ENCODE peak calls at places on chromosomes 7 and 10, in ten cellular contexts. D is retina; K is RCC 7860; C is stimulated activated CD8-positive, alpha-beta memory T cell treated with anti-CD3 and anti-CD28 coated beads, Interleukin-12 subunit alpha, Interleukin-12 subunit beta, amount 100 ng/mL, for 1 hour; P is naive B cell; H is fibroblast of lung; B is astrocyte of the cerebellum; M is astrocyte; E is AML-193; T is LoVo. A is an unnamed sample.

GRCh38 chr10:43233601-43234430 is 33.0 kb downstream of the RASGEF1A start:
- DNase-seq in D (no peak), K (no peak), C (no peak), P (no peak), H (no peak), B (no peak), M (no peak), E (no peak), T (no peak), A (no peak)

GRCh38 chr7:3119963-3120362 is 76.3 kb upstream of the CARD11 start:
- DNase-seq in D (no peak), K (no peak), C (no peak), P (no peak), H (no peak), B (no peak), M (no peak), E (no peak), T (no peak), A (no peak)

GRCh38 chr7:130009848-130010688 is 41.1 kb downstream of the ZC3HC1 start:
- DNase-seq in D (no peak), K (peak), C (no peak), P (no peak), H (peak), B (no peak), M (peak), E (no peak), T (peak), A (peak)

GRCh38 chr7:69659964-69660363 is 61.7 kb downstream of the AUTS2 start:
- DNase-seq in D (no peak), K (no peak), C (no peak), P (no peak), H (peak), B (peak), M (peak), E (no peak), T (no peak), A (no peak)

GRCh38 chr10:62170738-62171137 is 97.9 kb downstream of the RTKN2 start:
- DNase-seq in D (no peak), K (no peak), C (no peak), P (peak), H (no peak), B (no peak), M (no peak), E (no peak), T (no peak), A (no peak)

GRCh38 chr7:67453981-67454380 is 457.3 kb downstream of the TYW1 start:
- DNase-seq in D (no peak), K (no peak), C (no peak), P (no peak), H (no peak), B (no peak), M (no peak), E (no peak), T (no peak), A (no peak)

GRCh38 chr7:47402941-47403340 is 179.0 kb downstream of the TNS3 start:
- DNase-seq in D (no peak), K (no peak), C (no peak), P (no peak), H (no peak), B (no peak), M (no peak), E (no peak), T (no peak), A (peak)

GRCh38 chr7:101947899-101948298 is 130.5 kb downstream of the CUX1 start:
- DNase-seq in D (peak), K (no peak), C (no peak), P (no peak), H (peak), B (no peak), M (peak), E (no peak), T (no peak), A (no peak)

GRCh38 chr10:44628921-44629320 is 244.0 kb upstream of the CXCL12 start:
- DNase-seq in D (no peak), K (no peak), C (no peak), P (no peak), H (peak), B (peak), M (peak), E (no peak), T (peak), A (no peak)

GRCh38 chr10:120606051-120606764 is 149.2 kb downstream of the PLPP4 start:
- DNase-seq in D (no peak), K (no peak), C (no peak), P (no peak), H (no peak), B (no peak), M (no peak), E (no peak), T (no peak), A (no peak)

GRCh38 chr10:63430091-63430998 is 35.4 kb downstream of the JMJD1C start:
- DNase-seq in D (no peak), K (peak), C (no peak), P (no peak), H (peak), B (peak), M (peak), E (no peak), T (peak), A (peak)

GRCh38 chr10:99859585-99859984 is 77.1 kb downstream of the ABCC2 start:
- DNase-seq in D (no peak), K (no peak), C (no peak), P (no peak), H (no peak), B (no peak), M (no peak), E (no peak), T (peak), A (no peak)

GRCh38 chr10:132175907-132176581 is 10.7 kb upstream of the DPYSL4 start:
- DNase-seq in D (peak), K (no peak), C (no peak), P (no peak), H (no peak), B (no peak), M (no peak), E (no peak), T (no peak), A (no peak)

GRCh38 chr10:34827087-34827766 is 12.1 kb upstream of the PARD3 start:
- DNase-seq in D (no peak), K (no peak), C (no peak), P (no peak), H (no peak), B (no peak), M (no peak), E (no peak), T (no peak), A (no peak)

GRCh38 chr10:119197921-119198320 is 9.4 kb upstream of the GRK5 start:
- DNase-seq in D (no peak), K (no peak), C (no peak), P (no peak), H (peak), B (no peak), M (peak), E (peak), T (no peak), A (no peak)

GRCh38 chr7:66894463-66895080 is 26.5 kb upstream of the TMEM248 start:
- DNase-seq in D (no peak), K (no peak), C (no peak), P (peak), H (peak), B (peak), M (peak), E (no peak), T (no peak), A (peak)

GRCh38 chr10:17062009-17062408 is 67.6 kb downstream of the CUBN start:
- DNase-seq in D (no peak), K (peak), C (no peak), P (no peak), H (peak), B (peak), M (peak), E (no peak), T (peak), A (peak)

GRCh38 chr10:3982746-3983442 is 197.9 kb upstream of the KLF6 start:
- DNase-seq in D (no peak), K (no peak), C (no peak), P (no peak), H (peak), B (peak), M (peak), E (no peak), T (no peak), A (no peak)

GRCh38 chr7:142152076-142152475 is 40.6 kb downstream of the MGAM2 start:
- DNase-seq in D (no peak), K (no peak), C (no peak), P (no peak), H (no peak), B (no peak), M (no peak), E (no peak), T (no peak), A (no peak)

GRCh38 chr7:22896917-22897316 is 74.3 kb upstream of the TOMM7 start:
- DNase-seq in D (no peak), K (no peak), C (no peak), P (no peak), H (no peak), B (no peak), M (no peak), E (no peak), T (no peak), A (no peak)

GRCh38 chr10:88851706-88852105 is at the start of gene ANKRD22:
- DNase-seq in D (no peak), K (peak), C (no peak), P (no peak), H (peak), B (no peak), M (peak), E (peak), T (peak), A (peak)

GRCh38 chr10:51250278-51250914 is 176.1 kb downstream of the PRKG1 start:
- DNase-seq in D (no peak), K (no peak), C (no peak), P (no peak), H (no peak), B (no peak), M (no peak), E (no peak), T (no peak), A (no peak)

GRCh38 chr7:69358163-69358821 is 240.0 kb upstream of the AUTS2 start:
- DNase-seq in D (no peak), K (no peak), C (no peak), P (no peak), H (no peak), B (no peak), M (no peak), E (no peak), T (no peak), A (no peak)

GRCh38 chr7:42238709-42239395 is 1.8 kb upstream of the GLI3 start:
- DNase-seq in D (no peak), K (no peak), C (no peak), P (no peak), H (peak), B (no peak), M (peak), E (no peak), T (no peak), A (no peak)

GRCh38 chr10:27794157-27794556 is 48.5 kb upstream of the MKX start:
- DNase-seq in D (no peak), K (no peak), C (no peak), P (no peak), H (no peak), B (no peak), M (no peak), E (no peak), T (no peak), A (peak)

GRCh38 chr7:80147543-80148376 is 13.1 kb downstream of the GNAI1 start:
- DNase-seq in D (no peak), K (no peak), C (no peak), P (no peak), H (peak), B (peak), M (peak), E (no peak), T (peak), A (no peak)

GRCh38 chr10:124701881-124702656 is 42.1 kb downstream of the FAM53B start:
- DNase-seq in D (no peak), K (no peak), C (no peak), P (no peak), H (peak), B (no peak), M (peak), E (no peak), T (no peak), A (no peak)

GRCh38 chr7:69597278-69598076 is 798 bp upstream of the AUTS2 start:
- DNase-seq in D (peak), K (no peak), C (no peak), P (peak), H (peak), B (no peak), M (no peak), E (peak), T (no peak), A (no peak)

GRCh38 chr7:43680736-43681135 is 48.6 kb downstream of the COA1 start:
- DNase-seq in D (no peak), K (no peak), C (no peak), P (no peak), H (no peak), B (no peak), M (no peak), E (no peak), T (no peak), A (no peak)

GRCh38 chr7:2181077-2181854 is 51.5 kb downstream of the MAD1L1 start:
- DNase-seq in D (no peak), K (no peak), C (no peak), P (no peak), H (no peak), B (no peak), M (no peak), E (no peak), T (no peak), A (no peak)

GRCh38 chr7:30789334-30789711 is 18.1 kb downstream of the MINDY4 start:
- DNase-seq in D (no peak), K (peak), C (no peak), P (no peak), H (peak), B (no peak), M (peak), E (peak), T (no peak), A (no peak)

GRCh38 chr7:71615017-71615416 is 483.1 kb downstream of the GALNT17 start:
- DNase-seq in D (peak), K (no peak), C (no peak), P (no peak), H (no peak), B (no peak), M (no peak), E (no peak), T (no peak), A (no peak)

A was measured in HT-29.